ENCODE peak calls at places on chromosomes 3 and 15, in eight cellular contexts. One of them, this sample, is unnamed. For H3K36me3, the result is how much of the 10 kb centered on the place peaks cover.

GRCh38 chr15:58574612-58575011 is 142.8 kb downstream of the LIPC start:
- DNase-seq in heart right ventricle: no peak
- DNase-seq in lower lobe of right lung: no peak
- DNase-seq in spleen: no peak
- DNase-seq in Peyer's patch: no peak
- DNase-seq in transverse colon: peak
- DNase-seq in psoas muscle: no peak
- DNase-seq in ovary: no peak
- DNase-seq in this sample: peak

GRCh38 chr3:45311953-45312795 is 76.2 kb upstream of the LARS2 start:
- DNase-seq in ovary: no peak
- DNase-seq in heart right ventricle: no peak
- DNase-seq in Peyer's patch: no peak
- DNase-seq in spleen: no peak
- DNase-seq in transverse colon: no peak
- DNase-seq in psoas muscle: no peak
- DNase-seq in lower lobe of right lung: no peak
- DNase-seq in this sample: no peak

GRCh38 chr15:100205549-100206295 is 136.1 kb downstream of the ADAMTS17 start:
- DNase-seq in Peyer's patch: no peak
- DNase-seq in lower lobe of right lung: no peak
- DNase-seq in ovary: peak
- DNase-seq in transverse colon: peak
- DNase-seq in spleen: peak
- DNase-seq in psoas muscle: no peak
- DNase-seq in heart right ventricle: no peak
- DNase-seq in this sample: peak

GRCh38 chr15:36595625-36596024 is 16.2 kb downstream of the CDIN1 start:
- DNase-seq in heart right ventricle: no peak
- DNase-seq in spleen: no peak
- DNase-seq in ovary: no peak
- DNase-seq in lower lobe of right lung: no peak
- DNase-seq in Peyer's patch: no peak
- DNase-seq in psoas muscle: no peak
- DNase-seq in transverse colon: no peak
- DNase-seq in this sample: no peak

GRCh38 chr3:154862265-154862664 is 217.9 kb upstream of the MME start:
- DNase-seq in ovary: no peak
- DNase-seq in transverse colon: no peak
- DNase-seq in spleen: no peak
- DNase-seq in psoas muscle: no peak
- DNase-seq in heart right ventricle: no peak
- DNase-seq in Peyer's patch: no peak
- DNase-seq in lower lobe of right lung: no peak
- DNase-seq in this sample: no peak

GRCh38 chr3:69871256-69871655 is 128.3 kb upstream of the SAMMSON start:
- DNase-seq in spleen: no peak
- DNase-seq in transverse colon: no peak
- DNase-seq in heart right ventricle: no peak
- DNase-seq in psoas muscle: no peak
- DNase-seq in Peyer's patch: no peak
- DNase-seq in lower lobe of right lung: no peak
- DNase-seq in ovary: no peak
- DNase-seq in this sample: no peak

GRCh38 chr3:106227068-106227467 is 358.3 kb upstream of the CBLB start:
- DNase-seq in ovary: no peak
- DNase-seq in Peyer's patch: no peak
- DNase-seq in lower lobe of right lung: no peak
- DNase-seq in transverse colon: no peak
- DNase-seq in psoas muscle: no peak
- DNase-seq in spleen: no peak
- DNase-seq in heart right ventricle: no peak
- DNase-seq in this sample: no peak

GRCh38 chr15:52180196-52180835 is 10.9 kb downstream of the GNB5 start:
- DNase-seq in spleen: peak
- DNase-seq in Peyer's patch: peak
- DNase-seq in transverse colon: peak
- DNase-seq in ovary: peak
- DNase-seq in psoas muscle: no peak
- DNase-seq in lower lobe of right lung: peak
- DNase-seq in heart right ventricle: no peak
- DNase-seq in this sample: peak

GRCh38 chr15:28915935-28916334 is 30.2 kb downstream of the APBA2 start:
- DNase-seq in lower lobe of right lung: peak
- DNase-seq in transverse colon: no peak
- DNase-seq in psoas muscle: no peak
- DNase-seq in heart right ventricle: no peak
- DNase-seq in spleen: peak
- DNase-seq in ovary: no peak
- DNase-seq in Peyer's patch: no peak
- DNase-seq in this sample: no peak

GRCh38 chr3:140712301-140712700 is 34.4 kb downstream of the TRIM42 start:
- DNase-seq in lower lobe of right lung: no peak
- DNase-seq in heart right ventricle: no peak
- DNase-seq in ovary: no peak
- DNase-seq in spleen: no peak
- DNase-seq in psoas muscle: no peak
- DNase-seq in transverse colon: no peak
- DNase-seq in Peyer's patch: no peak
- DNase-seq in this sample: no peak

GRCh38 chr3:87354399-87354798 is 78.0 kb upstream of the POU1F1 start:
- DNase-seq in spleen: no peak
- DNase-seq in transverse colon: no peak
- DNase-seq in Peyer's patch: no peak
- DNase-seq in psoas muscle: no peak
- DNase-seq in heart right ventricle: no peak
- DNase-seq in lower lobe of right lung: no peak
- DNase-seq in ovary: no peak
- DNase-seq in this sample: no peak

GRCh38 chr3:126317029-126317996 is 39.9 kb downstream of the KLF15 start:
- DNase-seq in spleen: peak
- DNase-seq in heart right ventricle: no peak
- DNase-seq in transverse colon: no peak
- DNase-seq in psoas muscle: no peak
- DNase-seq in ovary: no peak
- DNase-seq in Peyer's patch: no peak
- DNase-seq in lower lobe of right lung: no peak
- DNase-seq in this sample: no peak

GRCh38 chr3:177595789-177596188 is 398.5 kb upstream of the TBL1XR1 start:
- DNase-seq in Peyer's patch: no peak
- DNase-seq in heart right ventricle: no peak
- DNase-seq in spleen: no peak
- DNase-seq in psoas muscle: no peak
- DNase-seq in ovary: no peak
- DNase-seq in transverse colon: no peak
- DNase-seq in lower lobe of right lung: no peak
- DNase-seq in this sample: no peak

DNA sequence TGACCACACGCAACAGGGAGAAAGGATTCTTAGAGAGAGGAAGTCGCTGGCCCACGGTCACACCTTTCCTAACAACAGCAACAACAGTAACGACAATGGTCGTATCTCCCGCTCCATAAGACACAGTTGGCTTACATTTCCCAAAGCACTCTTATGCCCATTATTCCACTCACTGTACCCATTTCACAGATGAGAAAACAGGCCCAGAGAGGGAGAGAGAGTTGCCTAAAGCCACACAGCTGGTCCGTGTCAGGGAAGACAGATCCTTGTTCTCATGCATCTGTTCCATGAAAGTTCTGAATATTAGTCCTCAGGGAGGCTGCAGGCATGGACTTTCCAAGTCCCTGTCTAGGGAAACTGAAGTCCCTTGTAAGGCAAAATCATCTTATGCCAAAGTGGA is 42.0 kb upstream of the ATP2B2 start:
- DNase-seq in heart right ventricle: no peak
- DNase-seq in lower lobe of right lung: no peak
- DNase-seq in psoas muscle: no peak
- DNase-seq in spleen: no peak
- DNase-seq in ovary: no peak
- DNase-seq in Peyer's patch: no peak
- DNase-seq in transverse colon: no peak
- DNase-seq in this sample: no peak
- TF ChIP-seq CTCF in heart right ventricle: no peak
- TF ChIP-seq CTCF in lower lobe of right lung: no peak
- TF ChIP-seq CTCF in psoas muscle: no peak
- TF ChIP-seq CTCF in spleen: no peak
- TF ChIP-seq CTCF in ovary: no peak
- TF ChIP-seq CTCF in Peyer's patch: no peak
- TF ChIP-seq CTCF in transverse colon: no peak
- TF ChIP-seq CTCF in this sample: no peak

DNA sequence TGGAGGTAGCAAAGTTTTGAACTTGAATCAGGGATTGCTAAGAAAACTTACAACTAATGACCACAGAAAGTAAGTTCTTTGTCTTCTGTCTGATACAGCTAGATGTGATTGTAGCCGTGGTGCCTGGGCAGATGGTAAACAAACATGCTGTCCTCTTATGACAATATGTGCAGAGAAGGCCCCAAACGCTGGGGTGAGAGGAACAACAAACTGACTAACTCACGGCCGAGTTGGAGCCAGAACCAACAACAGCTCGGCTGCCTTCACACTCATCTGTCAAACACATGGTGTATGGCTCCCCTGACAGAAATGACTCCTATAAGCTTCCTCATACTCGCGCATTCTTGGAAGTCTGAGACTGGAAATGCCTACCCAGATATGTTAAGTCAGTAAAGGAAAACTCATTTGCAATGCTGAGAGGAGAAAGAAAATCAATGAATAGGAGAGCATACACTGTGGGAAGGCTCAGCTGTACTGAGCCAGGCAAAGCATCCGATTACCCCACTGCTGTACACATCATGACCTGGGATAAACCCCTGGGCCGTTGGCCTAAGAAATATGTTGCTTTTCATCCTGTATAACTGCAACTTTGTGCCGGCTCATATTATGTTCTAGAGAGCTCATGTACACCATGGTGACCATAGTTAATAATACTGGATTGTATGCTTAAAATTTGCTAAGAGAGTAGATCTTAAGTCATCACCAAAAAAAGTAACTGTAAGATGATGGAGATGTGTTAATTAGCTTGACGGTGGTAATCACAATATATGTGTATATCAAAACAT is 5.7 kb downstream of the THBS1 start:
- DNase-seq in heart right ventricle: no peak
- DNase-seq in spleen: no peak
- DNase-seq in transverse colon: peak
- DNase-seq in Peyer's patch: no peak
- DNase-seq in lower lobe of right lung: no peak
- DNase-seq in ovary: no peak
- DNase-seq in psoas muscle: no peak
- DNase-seq in this sample: no peak
- H3K36me3 ChIP-seq in heart right ventricle: under half
- H3K36me3 ChIP-seq in spleen: under half
- H3K36me3 ChIP-seq in transverse colon: half or more
- H3K36me3 ChIP-seq in Peyer's patch: under half
- H3K36me3 ChIP-seq in lower lobe of right lung: half or more
- H3K36me3 ChIP-seq in ovary: under half
- H3K36me3 ChIP-seq in psoas muscle: under half
- H3K36me3 ChIP-seq in this sample: under half

GRCh38 chr3:78066287-78066686 is 1026.4 kb downstream of the ROBO2 start:
- DNase-seq in transverse colon: no peak
- DNase-seq in lower lobe of right lung: no peak
- DNase-seq in spleen: no peak
- DNase-seq in Peyer's patch: no peak
- DNase-seq in heart right ventricle: no peak
- DNase-seq in psoas muscle: no peak
- DNase-seq in ovary: no peak
- DNase-seq in this sample: no peak
- TF ChIP-seq CTCF in transverse colon: no peak
- TF ChIP-seq CTCF in lower lobe of right lung: no peak
- TF ChIP-seq CTCF in spleen: no peak
- TF ChIP-seq CTCF in Peyer's patch: no peak
- TF ChIP-seq CTCF in heart right ventricle: no peak
- TF ChIP-seq CTCF in psoas muscle: no peak
- TF ChIP-seq CTCF in ovary: no peak
- TF ChIP-seq CTCF in this sample: no peak

GRCh38 chr15:90939756-90940155 is 4.7 kb downstream of the UNC45A start:
- DNase-seq in lower lobe of right lung: no peak
- DNase-seq in heart right ventricle: no peak
- DNase-seq in Peyer's patch: no peak
- DNase-seq in psoas muscle: no peak
- DNase-seq in ovary: no peak
- DNase-seq in transverse colon: no peak
- DNase-seq in spleen: no peak
- DNase-seq in this sample: no peak
- H3K36me3 ChIP-seq in lower lobe of right lung: half or more
- H3K36me3 ChIP-seq in heart right ventricle: under half
- H3K36me3 ChIP-seq in Peyer's patch: under half
- H3K36me3 ChIP-seq in psoas muscle: half or more
- H3K36me3 ChIP-seq in ovary: under half
- H3K36me3 ChIP-seq in transverse colon: half or more
- H3K36me3 ChIP-seq in spleen: half or more
- H3K36me3 ChIP-seq in this sample: under half

This sample was measured in mucosa of descending colon.